ENCODE peak calls at places on chromosomes 12 and 14, in four cellular contexts. One of them, this sample, is unnamed.

GRCh38 chr12:13817131-13817530 is 164.3 kb downstream of the GRIN2B start:
- DNase-seq in activated CD4-positive, alpha-beta memory T cell treated with anti-CD3 and anti-CD28 coated beads for 36 hours: no peak
- DNase-seq in naive thymus-derived CD4-positive, alpha-beta T cell: no peak
- DNase-seq in HepG2: no peak
- DNase-seq in this sample: no peak

GRCh38 chr12:56258068-56258819 is at the start of gene ANKRD52:
- DNase-seq in activated CD4-positive, alpha-beta memory T cell treated with anti-CD3 and anti-CD28 coated beads for 36 hours: peak
- DNase-seq in HepG2: peak
- DNase-seq in naive thymus-derived CD4-positive, alpha-beta T cell: peak
- DNase-seq in this sample: peak

GRCh38 chr12:85016423-85016822 is 19.7 kb downstream of the TSPAN19 start:
- DNase-seq in HepG2: peak
- DNase-seq in naive thymus-derived CD4-positive, alpha-beta T cell: no peak
- DNase-seq in activated CD4-positive, alpha-beta memory T cell treated with anti-CD3 and anti-CD28 coated beads for 36 hours: no peak
- DNase-seq in this sample: peak

GRCh38 chr14:71932229-71932951 is at the start of gene RGS6:
- DNase-seq in HepG2: peak
- DNase-seq in naive thymus-derived CD4-positive, alpha-beta T cell: no peak
- DNase-seq in activated CD4-positive, alpha-beta memory T cell treated with anti-CD3 and anti-CD28 coated beads for 36 hours: peak
- DNase-seq in this sample: peak

GRCh38 chr14:91415794-91416743 is 1.6 kb downstream of the CCDC88C start:
- DNase-seq in HepG2: no peak
- DNase-seq in activated CD4-positive, alpha-beta memory T cell treated with anti-CD3 and anti-CD28 coated beads for 36 hours: peak
- DNase-seq in naive thymus-derived CD4-positive, alpha-beta T cell: peak
- DNase-seq in this sample: no peak

GRCh38 chr12:31325524-31325875 is 450 bp downstream of the SINHCAF start:
- DNase-seq in activated CD4-positive, alpha-beta memory T cell treated with anti-CD3 and anti-CD28 coated beads for 36 hours: peak
- DNase-seq in naive thymus-derived CD4-positive, alpha-beta T cell: no peak
- DNase-seq in HepG2: no peak
- DNase-seq in this sample: no peak

GRCh38 chr12:109444263-109444662 is 32.8 kb downstream of the KCTD10 start:
- DNase-seq in HepG2: no peak
- DNase-seq in naive thymus-derived CD4-positive, alpha-beta T cell: no peak
- DNase-seq in activated CD4-positive, alpha-beta memory T cell treated with anti-CD3 and anti-CD28 coated beads for 36 hours: no peak
- DNase-seq in this sample: no peak

GRCh38 chr12:116520801-116521471 is 38.2 kb upstream of the MAP1LC3B2 start:
- DNase-seq in naive thymus-derived CD4-positive, alpha-beta T cell: no peak
- DNase-seq in HepG2: no peak
- DNase-seq in activated CD4-positive, alpha-beta memory T cell treated with anti-CD3 and anti-CD28 coated beads for 36 hours: peak
- DNase-seq in this sample: peak

GRCh38 chr14:20998674-20999366 is at the start of gene SLC39A2:
- DNase-seq in HepG2: no peak
- DNase-seq in activated CD4-positive, alpha-beta memory T cell treated with anti-CD3 and anti-CD28 coated beads for 36 hours: no peak
- DNase-seq in naive thymus-derived CD4-positive, alpha-beta T cell: no peak
- DNase-seq in this sample: peak

GRCh38 chr12:132222096-132222807 is 78.0 kb downstream of the NOC4L start:
- DNase-seq in HepG2: peak
- DNase-seq in naive thymus-derived CD4-positive, alpha-beta T cell: peak
- DNase-seq in activated CD4-positive, alpha-beta memory T cell treated with anti-CD3 and anti-CD28 coated beads for 36 hours: peak
- DNase-seq in this sample: peak

GRCh38 chr12:29158364-29158763 is 9.3 kb downstream of the FAR2 start:
- DNase-seq in HepG2: no peak
- DNase-seq in naive thymus-derived CD4-positive, alpha-beta T cell: no peak
- DNase-seq in activated CD4-positive, alpha-beta memory T cell treated with anti-CD3 and anti-CD28 coated beads for 36 hours: no peak
- DNase-seq in this sample: no peak

GRCh38 chr14:102933618-102934231 is 11.3 kb downstream of the AMN start:
- DNase-seq in activated CD4-positive, alpha-beta memory T cell treated with anti-CD3 and anti-CD28 coated beads for 36 hours: no peak
- DNase-seq in naive thymus-derived CD4-positive, alpha-beta T cell: no peak
- DNase-seq in HepG2: peak
- DNase-seq in this sample: no peak

GRCh38 chr14:69573841-69574265 is 818 bp downstream of the CCDC177 start:
- DNase-seq in activated CD4-positive, alpha-beta memory T cell treated with anti-CD3 and anti-CD28 coated beads for 36 hours: peak
- DNase-seq in naive thymus-derived CD4-positive, alpha-beta T cell: no peak
- DNase-seq in HepG2: no peak
- DNase-seq in this sample: no peak

GRCh38 chr14:89215166-89215940 is 201.7 kb downstream of the FOXN3 start:
- DNase-seq in activated CD4-positive, alpha-beta memory T cell treated with anti-CD3 and anti-CD28 coated beads for 36 hours: no peak
- DNase-seq in HepG2: no peak
- DNase-seq in naive thymus-derived CD4-positive, alpha-beta T cell: no peak
- DNase-seq in this sample: peak

GRCh38 chr12:121796855-121797751 is 3.6 kb upstream of the RHOF start:
- DNase-seq in activated CD4-positive, alpha-beta memory T cell treated with anti-CD3 and anti-CD28 coated beads for 36 hours: no peak
- DNase-seq in HepG2: peak
- DNase-seq in naive thymus-derived CD4-positive, alpha-beta T cell: no peak
- DNase-seq in this sample: peak

GRCh38 chr12:58916891-58917570 is 3.3 kb downstream of the LRIG3 start:
- DNase-seq in HepG2: no peak
- DNase-seq in naive thymus-derived CD4-positive, alpha-beta T cell: no peak
- DNase-seq in activated CD4-positive, alpha-beta memory T cell treated with anti-CD3 and anti-CD28 coated beads for 36 hours: no peak
- DNase-seq in this sample: peak

GRCh38 chr14:101962503-101962874 is 1.9 kb upstream of the DYNC1H1 start:
- DNase-seq in HepG2: peak
- DNase-seq in naive thymus-derived CD4-positive, alpha-beta T cell: no peak
- DNase-seq in activated CD4-positive, alpha-beta memory T cell treated with anti-CD3 and anti-CD28 coated beads for 36 hours: no peak
- DNase-seq in this sample: peak

GRCh38 chr12:89529738-89530137 is 3.9 kb upstream of the POC1B start:
- DNase-seq in activated CD4-positive, alpha-beta memory T cell treated with anti-CD3 and anti-CD28 coated beads for 36 hours: no peak
- DNase-seq in naive thymus-derived CD4-positive, alpha-beta T cell: peak
- DNase-seq in HepG2: peak
- DNase-seq in this sample: peak

GRCh38 chr12:50314629-50315312 is 31.5 kb upstream of the LIMA1 start:
- DNase-seq in naive thymus-derived CD4-positive, alpha-beta T cell: no peak
- DNase-seq in HepG2: peak
- DNase-seq in activated CD4-positive, alpha-beta memory T cell treated with anti-CD3 and anti-CD28 coated beads for 36 hours: no peak
- DNase-seq in this sample: peak

GRCh38 chr12:89087876-89088275 is 264.4 kb downstream of the DUSP6 start:
- DNase-seq in naive thymus-derived CD4-positive, alpha-beta T cell: no peak
- DNase-seq in HepG2: no peak
- DNase-seq in activated CD4-positive, alpha-beta memory T cell treated with anti-CD3 and anti-CD28 coated beads for 36 hours: no peak
- DNase-seq in this sample: no peak

GRCh38 chr12:91327136-91327535 is 144.5 kb upstream of the DCN start:
- DNase-seq in HepG2: no peak
- DNase-seq in activated CD4-positive, alpha-beta memory T cell treated with anti-CD3 and anti-CD28 coated beads for 36 hours: no peak
- DNase-seq in naive thymus-derived CD4-positive, alpha-beta T cell: no peak
- DNase-seq in this sample: no peak

GRCh38 chr12:118315821-118316220 is 56.9 kb downstream of the TAOK3 start:
- DNase-seq in naive thymus-derived CD4-positive, alpha-beta T cell: no peak
- DNase-seq in activated CD4-positive, alpha-beta memory T cell treated with anti-CD3 and anti-CD28 coated beads for 36 hours: no peak
- DNase-seq in HepG2: no peak
- DNase-seq in this sample: no peak

GRCh38 chr12:65879878-65880277 is 55.6 kb downstream of the HMGA2 start:
- DNase-seq in activated CD4-positive, alpha-beta memory T cell treated with anti-CD3 and anti-CD28 coated beads for 36 hours: no peak
- DNase-seq in HepG2: no peak
- DNase-seq in naive thymus-derived CD4-positive, alpha-beta T cell: no peak
- DNase-seq in this sample: peak

This sample was measured in GM03348.